ENCODE peak calls at places on chromosomes 3 and 15, in seven cellular contexts. One of them, this sample, is unnamed.

GRCh38 chr15:66233487-66234415 is 19.8 kb downstream of the MEGF11 start:
- DNase-seq in heart left ventricle: no peak
- DNase-seq in T-helper 1 cell: no peak
- DNase-seq in NCI-H510A treated with DMSO at 0.1 percent for 48 hours: no peak
- DNase-seq in renal cortical epithelial cell: peak
- DNase-seq in central memory CD8-positive, alpha-beta T cell: no peak
- DNase-seq in stimulated activated CD8-positive, alpha-beta memory T cell treated with anti-CD3 and anti-CD28 coated beads, Interleukin-12 subunit alpha, Interleukin-12 subunit beta, amount 100 ng/mL, for 1 hour: no peak
- DNase-seq in this sample: peak

GRCh38 chr3:197366301-197367044 is 68.1 kb upstream of the DLG1 start:
- DNase-seq in NCI-H510A treated with DMSO at 0.1 percent for 48 hours: no peak
- DNase-seq in heart left ventricle: no peak
- DNase-seq in stimulated activated CD8-positive, alpha-beta memory T cell treated with anti-CD3 and anti-CD28 coated beads, Interleukin-12 subunit alpha, Interleukin-12 subunit beta, amount 100 ng/mL, for 1 hour: no peak
- DNase-seq in central memory CD8-positive, alpha-beta T cell: no peak
- DNase-seq in renal cortical epithelial cell: no peak
- DNase-seq in T-helper 1 cell: no peak
- DNase-seq in this sample: peak

GRCh38 chr3:176430244-176430893 is 766.9 kb downstream of the TBL1XR1 start:
- DNase-seq in central memory CD8-positive, alpha-beta T cell: no peak
- DNase-seq in T-helper 1 cell: no peak
- DNase-seq in NCI-H510A treated with DMSO at 0.1 percent for 48 hours: peak
- DNase-seq in stimulated activated CD8-positive, alpha-beta memory T cell treated with anti-CD3 and anti-CD28 coated beads, Interleukin-12 subunit alpha, Interleukin-12 subunit beta, amount 100 ng/mL, for 1 hour: no peak
- DNase-seq in renal cortical epithelial cell: peak
- DNase-seq in heart left ventricle: no peak
- DNase-seq in this sample: no peak

GRCh38 chr3:9806688-9807589 is 3.1 kb upstream of the TTLL3 start:
- DNase-seq in central memory CD8-positive, alpha-beta T cell: no peak
- DNase-seq in stimulated activated CD8-positive, alpha-beta memory T cell treated with anti-CD3 and anti-CD28 coated beads, Interleukin-12 subunit alpha, Interleukin-12 subunit beta, amount 100 ng/mL, for 1 hour: no peak
- DNase-seq in NCI-H510A treated with DMSO at 0.1 percent for 48 hours: no peak
- DNase-seq in heart left ventricle: no peak
- DNase-seq in renal cortical epithelial cell: no peak
- DNase-seq in T-helper 1 cell: no peak
- DNase-seq in this sample: no peak

GRCh38 chr15:72562878-72563277 is 88.7 kb downstream of the ARIH1 start:
- DNase-seq in stimulated activated CD8-positive, alpha-beta memory T cell treated with anti-CD3 and anti-CD28 coated beads, Interleukin-12 subunit alpha, Interleukin-12 subunit beta, amount 100 ng/mL, for 1 hour: no peak
- DNase-seq in renal cortical epithelial cell: no peak
- DNase-seq in heart left ventricle: no peak
- DNase-seq in T-helper 1 cell: no peak
- DNase-seq in central memory CD8-positive, alpha-beta T cell: no peak
- DNase-seq in NCI-H510A treated with DMSO at 0.1 percent for 48 hours: no peak
- DNase-seq in this sample: no peak

GRCh38 chr3:81760215-81760614 is 1.2 kb downstream of the GBE1 start:
- DNase-seq in stimulated activated CD8-positive, alpha-beta memory T cell treated with anti-CD3 and anti-CD28 coated beads, Interleukin-12 subunit alpha, Interleukin-12 subunit beta, amount 100 ng/mL, for 1 hour: no peak
- DNase-seq in NCI-H510A treated with DMSO at 0.1 percent for 48 hours: no peak
- DNase-seq in renal cortical epithelial cell: no peak
- DNase-seq in heart left ventricle: no peak
- DNase-seq in central memory CD8-positive, alpha-beta T cell: no peak
- DNase-seq in T-helper 1 cell: no peak
- DNase-seq in this sample: no peak

GRCh38 chr3:189685854-189686253 is 54.7 kb downstream of the TP63 start:
- DNase-seq in central memory CD8-positive, alpha-beta T cell: no peak
- DNase-seq in NCI-H510A treated with DMSO at 0.1 percent for 48 hours: no peak
- DNase-seq in heart left ventricle: no peak
- DNase-seq in T-helper 1 cell: no peak
- DNase-seq in renal cortical epithelial cell: peak
- DNase-seq in stimulated activated CD8-positive, alpha-beta memory T cell treated with anti-CD3 and anti-CD28 coated beads, Interleukin-12 subunit alpha, Interleukin-12 subunit beta, amount 100 ng/mL, for 1 hour: no peak
- DNase-seq in this sample: peak

GRCh38 chr15:46450810-46451182 is 816.0 kb downstream of the SQOR start:
- DNase-seq in NCI-H510A treated with DMSO at 0.1 percent for 48 hours: no peak
- DNase-seq in central memory CD8-positive, alpha-beta T cell: no peak
- DNase-seq in renal cortical epithelial cell: peak
- DNase-seq in heart left ventricle: no peak
- DNase-seq in stimulated activated CD8-positive, alpha-beta memory T cell treated with anti-CD3 and anti-CD28 coated beads, Interleukin-12 subunit alpha, Interleukin-12 subunit beta, amount 100 ng/mL, for 1 hour: no peak
- DNase-seq in T-helper 1 cell: no peak
- DNase-seq in this sample: no peak

GRCh38 chr3:177813322-177813721 is 616.0 kb upstream of the TBL1XR1 start:
- DNase-seq in renal cortical epithelial cell: peak
- DNase-seq in NCI-H510A treated with DMSO at 0.1 percent for 48 hours: no peak
- DNase-seq in stimulated activated CD8-positive, alpha-beta memory T cell treated with anti-CD3 and anti-CD28 coated beads, Interleukin-12 subunit alpha, Interleukin-12 subunit beta, amount 100 ng/mL, for 1 hour: no peak
- DNase-seq in central memory CD8-positive, alpha-beta T cell: no peak
- DNase-seq in heart left ventricle: peak
- DNase-seq in T-helper 1 cell: no peak
- DNase-seq in this sample: no peak

GRCh38 chr15:101084801-101085200 is 165.6 kb downstream of the LRRK1 start:
- DNase-seq in T-helper 1 cell: no peak
- DNase-seq in stimulated activated CD8-positive, alpha-beta memory T cell treated with anti-CD3 and anti-CD28 coated beads, Interleukin-12 subunit alpha, Interleukin-12 subunit beta, amount 100 ng/mL, for 1 hour: no peak
- DNase-seq in renal cortical epithelial cell: no peak
- DNase-seq in heart left ventricle: no peak
- DNase-seq in NCI-H510A treated with DMSO at 0.1 percent for 48 hours: no peak
- DNase-seq in central memory CD8-positive, alpha-beta T cell: no peak
- DNase-seq in this sample: no peak

GRCh38 chr15:25846377-25846776 is 16.8 kb downstream of the ATP10A start:
- DNase-seq in renal cortical epithelial cell: no peak
- DNase-seq in stimulated activated CD8-positive, alpha-beta memory T cell treated with anti-CD3 and anti-CD28 coated beads, Interleukin-12 subunit alpha, Interleukin-12 subunit beta, amount 100 ng/mL, for 1 hour: no peak
- DNase-seq in T-helper 1 cell: peak
- DNase-seq in heart left ventricle: no peak
- DNase-seq in central memory CD8-positive, alpha-beta T cell: no peak
- DNase-seq in NCI-H510A treated with DMSO at 0.1 percent for 48 hours: no peak
- DNase-seq in this sample: no peak

GRCh38 chr3:3705090-3705775 is 94.0 kb upstream of the LRRN1 start:
- DNase-seq in NCI-H510A treated with DMSO at 0.1 percent for 48 hours: no peak
- DNase-seq in renal cortical epithelial cell: no peak
- DNase-seq in central memory CD8-positive, alpha-beta T cell: no peak
- DNase-seq in heart left ventricle: peak
- DNase-seq in stimulated activated CD8-positive, alpha-beta memory T cell treated with anti-CD3 and anti-CD28 coated beads, Interleukin-12 subunit alpha, Interleukin-12 subunit beta, amount 100 ng/mL, for 1 hour: no peak
- DNase-seq in T-helper 1 cell: no peak
- DNase-seq in this sample: no peak

This sample was measured in NCI-H226.